ENCODE peak calls at places on chromosomes 12 and 14, in six cellular contexts. W is T-helper 2 cell; B is neuronal stem cell; H is AG04449; L is CD8-positive, alpha-beta T cell; C is amygdala. O is an unnamed sample.
A peak's percentile ranks its signal among the peaks of the same experiment; 100 is the strongest.

GRCh38 chr12:56768424-56768823 is 5.3 kb downstream of the HSD17B6 start:
- DNase-seq in L (no peak), W (no peak), B (no peak), H (no peak), C (no peak), O (no peak)

GRCh38 chr12:52317443-52318052 is 3.6 kb downstream of the KRT83 start:
- DNase-seq in H (no peak), L (no peak), W (no peak), C (no peak), B (no peak), O (no peak)

GRCh38 chr14:103948442-103948841 is 6.1 kb upstream of the RD3L start:
- DNase-seq in C (no peak), H (no peak), W (no peak), L (no peak), B (no peak), O (no peak)

GRCh38 chr12:98653866-98654493 is 8.9 kb downstream of the APAF1 start:
- DNase-seq in C (no peak), L (no peak), H (no peak), W (peak; percentile 27), B (peak; percentile 11), O (peak; percentile 62)

GRCh38 chr14:37116933-37117844 is 55.2 kb downstream of the SLC25A21 start:
- DNase-seq in H (no peak), W (no peak), L (no peak), B (no peak), C (no peak), O (peak; percentile 82)

GRCh38 chr14:90499121-90499520 is 102.3 kb downstream of the CALM1 start:
- DNase-seq in C (no peak), B (no peak), W (no peak), H (no peak), L (no peak), O (no peak)

GRCh38 chr14:59004012-59004411 is 184.5 kb upstream of the DAAM1 start:
- DNase-seq in W (no peak), B (no peak), C (no peak), H (no peak), L (no peak), O (no peak)

GRCh38 chr12:27382126-27382795 is 49.6 kb downstream of the BMAL2 start:
- DNase-seq in W (no peak), B (no peak), H (peak; percentile 50), C (no peak), L (no peak), O (peak; percentile 16)

GRCh38 chr12:51980051-51980808 is 26.5 kb upstream of the TAMALIN start:
- DNase-seq in C (no peak), L (peak; percentile 80), H (no peak), B (peak; percentile 75), W (peak; percentile 53), O (peak; percentile 60)

GRCh38 chr12:22046968-22047390 is 961 bp downstream of the CMAS start:
- DNase-seq in H (no peak), L (no peak), C (no peak), W (no peak), B (no peak), O (peak; percentile 65)